ENCODE peak calls at places on chromosomes 6 and 20, in ten cellular contexts. One of them, this sample, is unnamed.

GRCh38 chr6:37698264-37699137 is 818 bp upstream of the MDGA1 start:
- DNase-seq in coronary artery: no peak
- DNase-seq in amniotic stem cell: no peak
- DNase-seq in neuronal stem cell: no peak
- DNase-seq in choroid plexus epithelial cell: peak
- DNase-seq in EL: peak
- DNase-seq in AG08395: peak
- DNase-seq in KBM-7: peak
- DNase-seq in ELF-1: peak
- DNase-seq in activated T-cell treated with anti-CD3 and anti-CD28 coated beads for 1 hour: peak
- DNase-seq in this sample: peak

GRCh38 chr6:24522090-24522820 is 27.5 kb downstream of the ALDH5A1 start:
- DNase-seq in KBM-7: peak
- DNase-seq in coronary artery: no peak
- DNase-seq in choroid plexus epithelial cell: peak
- DNase-seq in neuronal stem cell: no peak
- DNase-seq in activated T-cell treated with anti-CD3 and anti-CD28 coated beads for 1 hour: no peak
- DNase-seq in AG08395: no peak
- DNase-seq in ELF-1: no peak
- DNase-seq in EL: no peak
- DNase-seq in amniotic stem cell: no peak
- DNase-seq in this sample: no peak

GRCh38 chr20:25032478-25033183 is 25.3 kb downstream of the ACSS1 start:
- DNase-seq in EL: no peak
- DNase-seq in neuronal stem cell: peak
- DNase-seq in amniotic stem cell: no peak
- DNase-seq in activated T-cell treated with anti-CD3 and anti-CD28 coated beads for 1 hour: no peak
- DNase-seq in coronary artery: no peak
- DNase-seq in choroid plexus epithelial cell: no peak
- DNase-seq in AG08395: no peak
- DNase-seq in ELF-1: no peak
- DNase-seq in KBM-7: no peak
- DNase-seq in this sample: peak

GRCh38 chr6:11804135-11804534 is 25.5 kb upstream of the ADTRP start:
- DNase-seq in amniotic stem cell: no peak
- DNase-seq in activated T-cell treated with anti-CD3 and anti-CD28 coated beads for 1 hour: no peak
- DNase-seq in neuronal stem cell: no peak
- DNase-seq in coronary artery: no peak
- DNase-seq in ELF-1: no peak
- DNase-seq in KBM-7: no peak
- DNase-seq in choroid plexus epithelial cell: no peak
- DNase-seq in EL: no peak
- DNase-seq in AG08395: no peak
- DNase-seq in this sample: no peak

GRCh38 chr6:105209950-105210706 is 30.3 kb upstream of the POPDC3 start:
- DNase-seq in coronary artery: no peak
- DNase-seq in EL: peak
- DNase-seq in KBM-7: no peak
- DNase-seq in ELF-1: no peak
- DNase-seq in choroid plexus epithelial cell: peak
- DNase-seq in neuronal stem cell: no peak
- DNase-seq in activated T-cell treated with anti-CD3 and anti-CD28 coated beads for 1 hour: no peak
- DNase-seq in AG08395: peak
- DNase-seq in amniotic stem cell: no peak
- DNase-seq in this sample: no peak

GRCh38 chr6:155530219-155530834 is 74.7 kb upstream of the NOX3 start:
- DNase-seq in neuronal stem cell: no peak
- DNase-seq in coronary artery: no peak
- DNase-seq in KBM-7: peak
- DNase-seq in ELF-1: no peak
- DNase-seq in amniotic stem cell: no peak
- DNase-seq in choroid plexus epithelial cell: peak
- DNase-seq in activated T-cell treated with anti-CD3 and anti-CD28 coated beads for 1 hour: no peak
- DNase-seq in AG08395: peak
- DNase-seq in EL: peak
- DNase-seq in this sample: no peak

GRCh38 chr6:80132942-80133517 is 26.6 kb downstream of the BCKDHB start:
- DNase-seq in AG08395: peak
- DNase-seq in KBM-7: peak
- DNase-seq in activated T-cell treated with anti-CD3 and anti-CD28 coated beads for 1 hour: peak
- DNase-seq in coronary artery: no peak
- DNase-seq in neuronal stem cell: peak
- DNase-seq in choroid plexus epithelial cell: peak
- DNase-seq in ELF-1: peak
- DNase-seq in EL: peak
- DNase-seq in amniotic stem cell: peak
- DNase-seq in this sample: peak

GRCh38 chr6:24949020-24949569 is 13.3 kb upstream of the RIPOR2 start:
- DNase-seq in AG08395: no peak
- DNase-seq in KBM-7: peak
- DNase-seq in choroid plexus epithelial cell: no peak
- DNase-seq in ELF-1: no peak
- DNase-seq in EL: no peak
- DNase-seq in neuronal stem cell: no peak
- DNase-seq in activated T-cell treated with anti-CD3 and anti-CD28 coated beads for 1 hour: no peak
- DNase-seq in amniotic stem cell: no peak
- DNase-seq in coronary artery: no peak
- DNase-seq in this sample: no peak

GRCh38 chr6:35128496-35128895 is 12.6 kb downstream of the TCP11 start:
- DNase-seq in amniotic stem cell: no peak
- DNase-seq in EL: peak
- DNase-seq in neuronal stem cell: no peak
- DNase-seq in coronary artery: no peak
- DNase-seq in choroid plexus epithelial cell: peak
- DNase-seq in activated T-cell treated with anti-CD3 and anti-CD28 coated beads for 1 hour: no peak
- DNase-seq in AG08395: peak
- DNase-seq in KBM-7: no peak
- DNase-seq in ELF-1: no peak
- DNase-seq in this sample: no peak

GRCh38 chr6:19465760-19466159 is 371.4 kb upstream of the ID4 start:
- DNase-seq in activated T-cell treated with anti-CD3 and anti-CD28 coated beads for 1 hour: no peak
- DNase-seq in choroid plexus epithelial cell: peak
- DNase-seq in AG08395: peak
- DNase-seq in ELF-1: no peak
- DNase-seq in KBM-7: no peak
- DNase-seq in amniotic stem cell: no peak
- DNase-seq in EL: peak
- DNase-seq in neuronal stem cell: no peak
- DNase-seq in coronary artery: no peak
- DNase-seq in this sample: no peak

GRCh38 chr6:102485480-102485879 is 1092.0 kb downstream of the GRIK2 start:
- DNase-seq in ELF-1: no peak
- DNase-seq in coronary artery: no peak
- DNase-seq in neuronal stem cell: no peak
- DNase-seq in activated T-cell treated with anti-CD3 and anti-CD28 coated beads for 1 hour: no peak
- DNase-seq in KBM-7: no peak
- DNase-seq in choroid plexus epithelial cell: no peak
- DNase-seq in EL: no peak
- DNase-seq in AG08395: no peak
- DNase-seq in amniotic stem cell: no peak
- DNase-seq in this sample: no peak

GRCh38 chr20:58888521-58889333 is 36.2 kb downstream of the GNAS start:
- DNase-seq in coronary artery: peak
- DNase-seq in choroid plexus epithelial cell: peak
- DNase-seq in ELF-1: peak
- DNase-seq in AG08395: peak
- DNase-seq in EL: peak
- DNase-seq in neuronal stem cell: peak
- DNase-seq in activated T-cell treated with anti-CD3 and anti-CD28 coated beads for 1 hour: peak
- DNase-seq in KBM-7: no peak
- DNase-seq in amniotic stem cell: peak
- DNase-seq in this sample: peak

GRCh38 chr6:1082040-1082935 is 229.6 kb upstream of the FOXQ1 start:
- DNase-seq in EL: peak
- DNase-seq in ELF-1: no peak
- DNase-seq in neuronal stem cell: no peak
- DNase-seq in activated T-cell treated with anti-CD3 and anti-CD28 coated beads for 1 hour: no peak
- DNase-seq in choroid plexus epithelial cell: peak
- DNase-seq in coronary artery: peak
- DNase-seq in AG08395: peak
- DNase-seq in KBM-7: no peak
- DNase-seq in amniotic stem cell: no peak
- DNase-seq in this sample: no peak

GRCh38 chr20:16803965-16804792 is 56.0 kb downstream of the OTOR start:
- DNase-seq in AG08395: peak
- DNase-seq in neuronal stem cell: peak
- DNase-seq in coronary artery: no peak
- DNase-seq in choroid plexus epithelial cell: peak
- DNase-seq in KBM-7: peak
- DNase-seq in amniotic stem cell: peak
- DNase-seq in EL: peak
- DNase-seq in ELF-1: peak
- DNase-seq in activated T-cell treated with anti-CD3 and anti-CD28 coated beads for 1 hour: peak
- DNase-seq in this sample: peak

GRCh38 chr6:37632989-37633550 is 64.6 kb downstream of the MDGA1 start:
- DNase-seq in coronary artery: no peak
- DNase-seq in EL: no peak
- DNase-seq in choroid plexus epithelial cell: no peak
- DNase-seq in KBM-7: no peak
- DNase-seq in neuronal stem cell: no peak
- DNase-seq in activated T-cell treated with anti-CD3 and anti-CD28 coated beads for 1 hour: no peak
- DNase-seq in AG08395: no peak
- DNase-seq in ELF-1: no peak
- DNase-seq in amniotic stem cell: no peak
- DNase-seq in this sample: no peak

GRCh38 chr20:2151805-2152727 is 50.4 kb downstream of the STK35 start:
- DNase-seq in ELF-1: peak
- DNase-seq in neuronal stem cell: no peak
- DNase-seq in EL: peak
- DNase-seq in AG08395: peak
- DNase-seq in coronary artery: no peak
- DNase-seq in activated T-cell treated with anti-CD3 and anti-CD28 coated beads for 1 hour: no peak
- DNase-seq in KBM-7: no peak
- DNase-seq in choroid plexus epithelial cell: peak
- DNase-seq in amniotic stem cell: no peak
- DNase-seq in this sample: no peak

GRCh38 chr6:145863988-145864616 is 49.5 kb upstream of the FBXO30 start:
- DNase-seq in neuronal stem cell: no peak
- DNase-seq in coronary artery: no peak
- DNase-seq in amniotic stem cell: no peak
- DNase-seq in KBM-7: peak
- DNase-seq in choroid plexus epithelial cell: no peak
- DNase-seq in activated T-cell treated with anti-CD3 and anti-CD28 coated beads for 1 hour: no peak
- DNase-seq in AG08395: no peak
- DNase-seq in EL: no peak
- DNase-seq in ELF-1: no peak
- DNase-seq in this sample: no peak

GRCh38 chr20:9551808-9552550 is 37.6 kb downstream of the LAMP5 start:
- DNase-seq in EL: no peak
- DNase-seq in coronary artery: no peak
- DNase-seq in neuronal stem cell: no peak
- DNase-seq in activated T-cell treated with anti-CD3 and anti-CD28 coated beads for 1 hour: no peak
- DNase-seq in choroid plexus epithelial cell: no peak
- DNase-seq in ELF-1: no peak
- DNase-seq in AG08395: no peak
- DNase-seq in amniotic stem cell: no peak
- DNase-seq in KBM-7: no peak
- DNase-seq in this sample: no peak

GRCh38 chr6:86936834-86937218 is 502 bp upstream of the HTR1E start:
- DNase-seq in ELF-1: no peak
- DNase-seq in choroid plexus epithelial cell: no peak
- DNase-seq in amniotic stem cell: no peak
- DNase-seq in neuronal stem cell: no peak
- DNase-seq in EL: no peak
- DNase-seq in AG08395: no peak
- DNase-seq in coronary artery: no peak
- DNase-seq in activated T-cell treated with anti-CD3 and anti-CD28 coated beads for 1 hour: no peak
- DNase-seq in KBM-7: no peak
- DNase-seq in this sample: no peak

GRCh38 chr20:50790651-50791277 is 4.1 kb upstream of the BCAS4 start:
- DNase-seq in ELF-1: peak
- DNase-seq in EL: peak
- DNase-seq in neuronal stem cell: peak
- DNase-seq in choroid plexus epithelial cell: peak
- DNase-seq in activated T-cell treated with anti-CD3 and anti-CD28 coated beads for 1 hour: peak
- DNase-seq in coronary artery: peak
- DNase-seq in amniotic stem cell: peak
- DNase-seq in KBM-7: peak
- DNase-seq in AG08395: peak
- DNase-seq in this sample: peak

GRCh38 chr20:33159713-33160112 is 8.2 kb upstream of the BPIFA2 start:
- DNase-seq in AG08395: no peak
- DNase-seq in KBM-7: no peak
- DNase-seq in amniotic stem cell: no peak
- DNase-seq in ELF-1: no peak
- DNase-seq in neuronal stem cell: no peak
- DNase-seq in coronary artery: no peak
- DNase-seq in choroid plexus epithelial cell: no peak
- DNase-seq in EL: no peak
- DNase-seq in activated T-cell treated with anti-CD3 and anti-CD28 coated beads for 1 hour: no peak
- DNase-seq in this sample: no peak

GRCh38 chr20:11459090-11459877 is 458.4 kb upstream of the BTBD3 start:
- DNase-seq in choroid plexus epithelial cell: peak
- DNase-seq in activated T-cell treated with anti-CD3 and anti-CD28 coated beads for 1 hour: no peak
- DNase-seq in AG08395: no peak
- DNase-seq in amniotic stem cell: no peak
- DNase-seq in KBM-7: no peak
- DNase-seq in ELF-1: no peak
- DNase-seq in neuronal stem cell: no peak
- DNase-seq in coronary artery: no peak
- DNase-seq in EL: peak
- DNase-seq in this sample: no peak

GRCh38 chr6:32447932-32448331 is 8.2 kb downstream of the HLA-DRA start:
- DNase-seq in coronary artery: no peak
- DNase-seq in ELF-1: no peak
- DNase-seq in choroid plexus epithelial cell: no peak
- DNase-seq in AG08395: no peak
- DNase-seq in activated T-cell treated with anti-CD3 and anti-CD28 coated beads for 1 hour: no peak
- DNase-seq in KBM-7: no peak
- DNase-seq in EL: no peak
- DNase-seq in amniotic stem cell: no peak
- DNase-seq in neuronal stem cell: no peak
- DNase-seq in this sample: no peak

GRCh38 chr6:151002562-151002961 is 137.1 kb downstream of the MTHFD1L start:
- DNase-seq in KBM-7: no peak
- DNase-seq in choroid plexus epithelial cell: peak
- DNase-seq in coronary artery: no peak
- DNase-seq in ELF-1: no peak
- DNase-seq in amniotic stem cell: no peak
- DNase-seq in AG08395: no peak
- DNase-seq in EL: no peak
- DNase-seq in neuronal stem cell: no peak
- DNase-seq in activated T-cell treated with anti-CD3 and anti-CD28 coated beads for 1 hour: no peak
- DNase-seq in this sample: no peak

GRCh38 chr6:105890521-105891244 is 195.5 kb upstream of the PRDM1 start:
- DNase-seq in amniotic stem cell: no peak
- DNase-seq in activated T-cell treated with anti-CD3 and anti-CD28 coated beads for 1 hour: no peak
- DNase-seq in KBM-7: no peak
- DNase-seq in EL: peak
- DNase-seq in coronary artery: no peak
- DNase-seq in AG08395: no peak
- DNase-seq in ELF-1: no peak
- DNase-seq in choroid plexus epithelial cell: no peak
- DNase-seq in neuronal stem cell: no peak
- DNase-seq in this sample: no peak

GRCh38 chr6:109879521-109879920 is 98.6 kb upstream of the GPR6 start:
- DNase-seq in EL: no peak
- DNase-seq in AG08395: no peak
- DNase-seq in coronary artery: no peak
- DNase-seq in neuronal stem cell: no peak
- DNase-seq in KBM-7: no peak
- DNase-seq in choroid plexus epithelial cell: no peak
- DNase-seq in amniotic stem cell: no peak
- DNase-seq in activated T-cell treated with anti-CD3 and anti-CD28 coated beads for 1 hour: no peak
- DNase-seq in ELF-1: no peak
- DNase-seq in this sample: no peak

GRCh38 chr6:44006123-44006871 is 121.0 kb downstream of the MRPL14 start:
- DNase-seq in choroid plexus epithelial cell: peak
- DNase-seq in coronary artery: no peak
- DNase-seq in neuronal stem cell: no peak
- DNase-seq in EL: peak
- DNase-seq in activated T-cell treated with anti-CD3 and anti-CD28 coated beads for 1 hour: no peak
- DNase-seq in KBM-7: no peak
- DNase-seq in ELF-1: no peak
- DNase-seq in amniotic stem cell: no peak
- DNase-seq in AG08395: no peak
- DNase-seq in this sample: no peak

GRCh38 chr6:107816818-107817217 is 7.3 kb downstream of the SCML4 start:
- DNase-seq in amniotic stem cell: no peak
- DNase-seq in EL: no peak
- DNase-seq in activated T-cell treated with anti-CD3 and anti-CD28 coated beads for 1 hour: no peak
- DNase-seq in ELF-1: no peak
- DNase-seq in AG08395: no peak
- DNase-seq in neuronal stem cell: no peak
- DNase-seq in choroid plexus epithelial cell: no peak
- DNase-seq in coronary artery: no peak
- DNase-seq in KBM-7: no peak
- DNase-seq in this sample: no peak